ENCODE peak calls at places on chromosomes 6 and 20, in four cellular contexts. L, D, Q and O are unnamed samples.
A peak's percentile ranks its signal among the peaks of the same experiment; 100 is the strongest.

GRCh38 chr20:21677781-21678180 is 27.7 kb upstream of the PAX1 start:
- DNase-seq in L (no peak), D (no peak), Q (no peak), O (no peak)

GRCh38 chr6:101195581-101195980 is 197.9 kb upstream of the GRIK2 start:
- DNase-seq in L (no peak), D (peak; percentile 24), Q (no peak), O (no peak)

GRCh38 chr6:68635706-68636513 is 828 bp downstream of the ADGRB3 start:
- DNase-seq in L (peak; percentile 17), D (peak; percentile 30), Q (no peak), O (peak; percentile 9)

GRCh38 chr6:3360727-3361045 is 96.2 kb downstream of the SLC22A23 start:
- DNase-seq in L (no peak), D (no peak), Q (no peak), O (no peak)

GRCh38 chr20:62576815-62577214 is 65.5 kb upstream of the SLCO4A1 start:
- DNase-seq in L (no peak), D (no peak), Q (no peak), O (no peak)

GRCh38 chr6:33116417-33116816 is 40.6 kb downstream of the HLA-DPB1 start:
- DNase-seq in L (no peak), D (no peak), Q (no peak), O (no peak)

GRCh38 chr6:160202411-160202810 is 56.2 kb downstream of the SLC22A2 start:
- DNase-seq in L (no peak), D (no peak), Q (no peak), O (no peak)

GRCh38 chr6:7749493-7749892 is 23.6 kb downstream of the BMP6 start:
- DNase-seq in L (no peak), D (no peak), Q (no peak), O (no peak)

GRCh38 chr20:45346291-45346718 is 1.9 kb downstream of the SDC4 start:
- DNase-seq in L (no peak), D (no peak), Q (no peak), O (no peak)

GRCh38 chr6:29762051-29762450 is 38.8 kb downstream of the HLA-F start:
- DNase-seq in L (no peak), D (no peak), Q (no peak), O (no peak)

GRCh38 chr20:32204485-32205115 is 2.9 kb downstream of the PLAGL2 start:
- DNase-seq in L (no peak), D (no peak), Q (no peak), O (no peak)

GRCh38 chr6:109788687-109789086 is 97.6 kb downstream of the FIG4 start:
- DNase-seq in L (no peak), D (no peak), Q (no peak), O (no peak)

GRCh38 chr20:32396656-32397160 is 38.6 kb downstream of the ASXL1 start:
- DNase-seq in L (no peak), D (no peak), Q (no peak), O (no peak)

GRCh38 chr6:150766201-150766997 is 99.1 kb upstream of the MTHFD1L start:
- DNase-seq in L (no peak), D (peak; percentile 69), Q (no peak), O (no peak)

GRCh38 chr20:50487397-50487796 is 22.8 kb upstream of the PTPN1 start:
- DNase-seq in L (no peak), D (no peak), Q (no peak), O (peak; percentile 75)

GRCh38 chr6:128981716-128982115 is 98.8 kb downstream of the LAMA2 start:
- DNase-seq in L (no peak), D (no peak), Q (no peak), O (no peak)

GRCh38 chr6:106745396-106745795 is 116.0 kb downstream of the QRSL1 start:
- DNase-seq in L (no peak), D (no peak), Q (no peak), O (no peak)

GRCh38 chr6:95093154-95093553 is 484.2 kb upstream of the MANEA start:
- DNase-seq in L (no peak), D (peak; percentile 63), Q (no peak), O (no peak)

GRCh38 chr20:10022615-10023014 is 12.2 kb upstream of the ANKEF1 start:
- DNase-seq in L (no peak), D (no peak), Q (no peak), O (no peak)

GRCh38 chr6:163349001-163349680 is 65.4 kb upstream of the QKI start:
- DNase-seq in L (no peak), D (no peak), Q (no peak), O (no peak)

GRCh38 chr6:14286144-14286543 is 168.6 kb downstream of the CD83 start:
- DNase-seq in L (no peak), D (peak; percentile 87), Q (peak; percentile 36), O (no peak)

GRCh38 chr6:170074435-170074834 is 216.4 kb downstream of the DLL1 start:
- DNase-seq in L (no peak), D (no peak), Q (no peak), O (no peak)

GRCh38 chr6:131136021-131136847 is 967 bp downstream of the AKAP7 start:
- DNase-seq in L (no peak), D (peak; percentile 58), Q (peak; percentile 33), O (no peak)

GRCh38 chr6:137698636-137699035 is 168.4 kb upstream of the TNFAIP3 start:
- DNase-seq in L (no peak), D (peak; percentile 10), Q (peak; percentile 46), O (no peak)

GRCh38 chr20:38414769-38415450 is 20.2 kb downstream of the SNHG17 start:
- DNase-seq in L (no peak), D (no peak), Q (no peak), O (no peak)

GRCh38 chr6:14655201-14655988 is 537.8 kb downstream of the CD83 start:
- DNase-seq in L (no peak), D (no peak), Q (no peak), O (no peak)

GRCh38 chr6:121592955-121593665 is 157.7 kb downstream of the GJA1 start:
- DNase-seq in L (no peak), D (no peak), Q (no peak), O (no peak)

GRCh38 chr6:106910999-106911949 is 63.3 kb downstream of the CD24 start:
- DNase-seq in L (no peak), D (no peak), Q (no peak), O (no peak)

GRCh38 chr6:158638393-158638792 is 6.2 kb downstream of the DYNLT1 start:
- DNase-seq in L (no peak), D (no peak), Q (no peak), O (no peak)

GRCh38 chr6:158642805-158643489 is 1.6 kb downstream of the DYNLT1 start:
- DNase-seq in L (no peak), D (no peak), Q (no peak), O (peak; percentile 43)

GRCh38 chr6:158639056-158639455 is 5.5 kb downstream of the DYNLT1 start:
- DNase-seq in L (no peak), D (no peak), Q (no peak), O (no peak)

GRCh38 chr6:158642097-158642601 is 2.4 kb downstream of the DYNLT1 start:
- DNase-seq in L (peak; percentile 50), D (peak; percentile 90), Q (no peak), O (no peak)

GRCh38 chr6:158640519-158640918 is 4.0 kb downstream of the DYNLT1 start:
- DNase-seq in L (no peak), D (no peak), Q (no peak), O (no peak)
- H3K4me3 ChIP-seq in L (no peak overlapping the region), D (no peak overlapping the region), Q (no peak overlapping the region), O (no peak overlapping the region)

GRCh38 chr6:158290040-158290439 is 22.2 kb upstream of the TULP4 start:
- DNase-seq in L (no peak), D (no peak), Q (no peak), O (peak; percentile 71)
- H3K4me3 ChIP-seq in L (no peak overlapping the region), D (no peak overlapping the region), Q (no peak overlapping the region), O (peak overlapping the region; percentile 31)

GRCh38 chr20:49283703-49284625 is 6.1 kb upstream of the ZNFX1 start:
- DNase-seq in L (no peak), D (no peak), Q (no peak), O (peak; percentile 39)
- H3K4me3 ChIP-seq in L (no peak overlapping the region), D (peak overlapping the region; percentile 97), Q (no peak overlapping the region), O (peak overlapping the region; percentile 90)

DNA sequence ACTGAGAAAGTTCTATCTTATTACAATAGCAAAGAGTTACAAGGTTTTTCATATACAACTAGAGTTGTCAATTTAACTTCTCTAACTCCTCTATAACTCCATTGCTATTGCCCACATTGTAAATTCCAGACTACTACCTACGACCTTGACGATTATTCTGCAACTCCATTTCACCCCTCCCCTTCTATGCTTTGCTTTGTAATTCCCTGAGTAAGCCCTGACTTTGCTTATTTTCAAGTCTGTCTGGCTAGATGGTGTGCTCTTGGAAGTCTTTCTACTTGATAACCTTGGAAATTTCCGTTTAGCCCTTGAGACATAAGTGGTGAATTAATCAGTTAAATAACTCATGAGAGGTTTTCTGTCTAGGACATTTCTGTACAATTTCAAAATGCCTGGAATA is 161.4 kb downstream of the C6orf58 start:
- DNase-seq in L (no peak), D (no peak), Q (no peak), O (no peak)
- H3K4me3 ChIP-seq in L (no peak overlapping the region), D (no peak overlapping the region), Q (no peak overlapping the region), O (no peak overlapping the region)